ENCODE peak calls at places on chromosomes 1 and 21, in six cellular contexts. W, X, A, U, P and J are unnamed samples.

GRCh38 chr1:119711804-119712341 is at the start of gene PHGDH:
- DNase-seq in X (peak; percentile 61), W (peak; percentile 93), P (no peak), A (peak; percentile 91), U (peak; percentile 86), J (peak; percentile 91)

GRCh38 chr1:5751833-5752714 is 240.2 kb downstream of the NPHP4 start:
- DNase-seq in A (peak; percentile 20), P (peak; percentile 33), U (no peak), W (no peak), X (no peak), J (no peak)

GRCh38 chr1:64962447-64962846 is 3.9 kb downstream of the JAK1 start:
- DNase-seq in U (no peak), A (no peak), P (no peak), X (no peak), W (no peak), J (no peak)

GRCh38 chr1:230868736-230869385 is 540 bp upstream of the C1orf198 start:
- DNase-seq in U (peak; percentile 80), P (no peak), W (peak; percentile 58), A (peak; percentile 57), X (no peak), J (peak; percentile 21)

GRCh38 chr1:210234254-210234747 is 1.7 kb downstream of the SERTAD4 start:
- DNase-seq in W (no peak), U (peak; percentile 39), P (no peak), A (peak; percentile 19), X (no peak), J (no peak)

GRCh38 chr1:37605806-37606474 is 10.2 kb upstream of the GNL2 start:
- DNase-seq in A (no peak), P (no peak), X (no peak), U (no peak), W (no peak), J (no peak)

GRCh38 chr1:162383516-162383915 is 2.0 kb downstream of the C1orf226 start:
- DNase-seq in U (no peak), A (no peak), W (no peak), X (no peak), P (peak; percentile 87), J (no peak)

GRCh38 chr1:215279682-215280081 is 197.1 kb downstream of the KCNK2 start:
- DNase-seq in X (no peak), W (no peak), P (no peak), U (no peak), A (no peak), J (no peak)

GRCh38 chr1:211369640-211370039 is 43.0 kb downstream of the TRAF5 start:
- DNase-seq in U (no peak), X (no peak), A (no peak), W (no peak), P (no peak), J (no peak)

GRCh38 chr1:202659974-202660373 is 50.3 kb downstream of the SYT2 start:
- DNase-seq in X (no peak), P (no peak), W (no peak), U (peak; percentile 42), A (peak; percentile 51), J (peak; percentile 51)

GRCh38 chr1:9061949-9062555 is 7.4 kb downstream of the SLC2A5 start:
- DNase-seq in P (no peak), W (no peak), X (no peak), A (no peak), U (no peak), J (no peak)

GRCh38 chr1:229217716-229218115 is 53.2 kb upstream of the RAB4A start:
- DNase-seq in W (peak; percentile 59), A (no peak), U (no peak), P (no peak), X (no peak), J (no peak)

GRCh38 chr1:226654046-226654445 is 85.0 kb downstream of the ITPKB start:
- DNase-seq in P (no peak), X (no peak), W (no peak), A (no peak), U (no peak), J (no peak)

GRCh38 chr1:85818371-85818770 is 110.1 kb upstream of the ZNHIT6 start:
- DNase-seq in W (no peak), A (no peak), X (no peak), P (no peak), U (no peak), J (no peak)

GRCh38 chr1:226972931-226973330 is 32.8 kb downstream of the COQ8A start:
- DNase-seq in P (peak; percentile 68), W (no peak), U (peak; percentile 78), X (no peak), A (no peak), J (no peak)

GRCh38 chr1:154760469-154760933 is 109.6 kb downstream of the KCNN3 start:
- DNase-seq in P (peak; percentile 91), U (peak; percentile 61), W (peak; percentile 80), A (peak; percentile 25), X (peak; percentile 86), J (no peak)

GRCh38 chr1:10948463-10948775 is 64.0 kb upstream of the TARDBP start:
- DNase-seq in P (no peak), W (no peak), X (no peak), U (no peak), A (no peak), J (no peak)

GRCh38 chr1:31318146-31318545 is 21.3 kb downstream of the ZCCHC17 start:
- DNase-seq in P (no peak), U (no peak), W (no peak), X (no peak), A (no peak), J (no peak)

GRCh38 chr1:30088594-30089556 is 634.5 kb downstream of the MATN1 start:
- DNase-seq in X (no peak), U (peak; percentile 99), A (no peak), P (no peak), W (peak; percentile 60), J (no peak)

GRCh38 chr1:162200096-162200847 is 130.8 kb downstream of the NOS1AP start:
- DNase-seq in X (no peak), P (no peak), W (no peak), A (no peak), U (no peak), J (no peak)

GRCh38 chr1:23169727-23170335 is 1.2 kb upstream of the LUZP1 start:
- DNase-seq in X (no peak), W (peak; percentile 37), U (no peak), P (no peak), A (peak; percentile 98), J (peak; percentile 95)

GRCh38 chr1:178727014-178727895 is 2.2 kb downstream of the RALGPS2 start:
- DNase-seq in U (no peak), X (no peak), P (no peak), W (no peak), A (peak; percentile 7), J (no peak)

GRCh38 chr1:231016234-231016633 is 23.8 kb downstream of the FAM89A start:
- DNase-seq in U (no peak), A (no peak), X (no peak), P (no peak), W (no peak), J (no peak)

GRCh38 chr21:17782051-17782450 is 37.1 kb downstream of the C21orf91 start:
- DNase-seq in W (no peak), X (no peak), A (no peak), U (no peak), P (no peak), J (no peak)